ENCODE peak calls at places on chromosomes 4 and X, in nine cellular contexts. I is fibroblast of lung, D is adrenal gland, R is cardiac muscle cell, M is stomach, Q is astrocyte, P is ovary, N is DND-41, L is ascending aorta. X is an unnamed sample. For H3K4me1, the result is how much of the 10 kb centered on the place peaks cover.

GRCh38 chrX:103549920-103550319 is 30.6 kb upstream of the RAB40A start:
- DNase-seq in D (no peak), L (no peak), R (no peak), M (no peak), Q (no peak), P (no peak), I (no peak), N (no peak), X (no peak)

GRCh38 chr4:92172203-92172602 is 131.6 kb upstream of the GRID2 start:
- DNase-seq in I (peak), N (no peak), D (no peak), L (no peak), Q (no peak), P (no peak), M (no peak), R (no peak), X (no peak)

GRCh38 chrX:118807151-118808017 is 16.2 kb upstream of the ZCCHC12 start:
- DNase-seq in R (peak), N (peak), L (no peak), P (peak), M (peak), I (peak), Q (peak), D (peak), X (no peak)

GRCh38 chr4:132818091-132818490 is 331.0 kb upstream of the PCDH10 start:
- DNase-seq in M (no peak), L (no peak), P (no peak), D (no peak), R (peak), I (no peak), N (no peak), Q (no peak), X (no peak)

GRCh38 chr4:70515342-70516245 is 2.8 kb upstream of the AMTN start:
- DNase-seq in I (no peak), L (no peak), M (no peak), D (no peak), N (no peak), R (no peak), Q (peak), P (no peak), X (no peak)

GRCh38 chr4:31185014-31185585 is 464.9 kb downstream of the PCDH7 start:
- DNase-seq in N (no peak), P (no peak), M (no peak), I (no peak), R (no peak), L (no peak), Q (no peak), D (no peak), X (no peak)

GRCh38 chr4:100095729-100096595 is 94.3 kb downstream of the DDIT4L start:
- DNase-seq in D (peak), M (peak), L (peak), R (peak), P (peak), N (peak), Q (peak), I (peak), X (peak)

GRCh38 chr4:823093-823760 is 2.7 kb downstream of the CPLX1 start:
- DNase-seq in N (no peak), M (no peak), D (no peak), P (no peak), Q (no peak), R (no peak), I (no peak), L (no peak), X (no peak)

GRCh38 chrX:101977091-101977490 is 45.3 kb upstream of the ZMAT1 start:
- DNase-seq in I (no peak), R (no peak), N (no peak), M (no peak), D (no peak), P (no peak), Q (no peak), L (no peak), X (no peak)

GRCh38 chr4:120921456-120922389 is 803 bp downstream of the PRDM5 start:
- DNase-seq in L (peak), R (peak), N (no peak), Q (peak), M (peak), P (peak), I (peak), D (peak), X (peak)

GRCh38 chr4:187380181-187380581 is 615.4 kb upstream of the ZFP42 start:
- DNase-seq in P (no peak), N (no peak), D (no peak), L (no peak), I (peak), Q (no peak), M (no peak), R (peak), X (peak)

GRCh38 chr4:106317815-106318214 is 1.5 kb downstream of the AIMP1 start:
- DNase-seq in L (no peak), N (no peak), D (no peak), R (no peak), Q (no peak), I (no peak), M (no peak), P (no peak), X (no peak)
- H3K4me3 ChIP-seq in L (peak), N (peak), D (peak), R (no peak), Q (peak), I (no peak), M (peak), P (no peak), X (no peak)

GRCh38 chr4:14742054-14742453 is 260.2 kb upstream of the CPEB2 start:
- DNase-seq in P (no peak), R (no peak), I (no peak), D (no peak), M (no peak), L (no peak), N (no peak), Q (no peak), X (no peak)

GRCh38 chr4:14744346-14744745 is 257.9 kb upstream of the CPEB2 start:
- DNase-seq in D (no peak), R (no peak), L (no peak), N (no peak), P (no peak), I (no peak), Q (no peak), M (no peak), X (no peak)

GRCh38 chr4:14743601-14744000 is 258.7 kb upstream of the CPEB2 start:
- DNase-seq in M (no peak), R (no peak), P (no peak), L (no peak), I (no peak), D (no peak), N (no peak), Q (no peak), X (no peak)

DNA sequence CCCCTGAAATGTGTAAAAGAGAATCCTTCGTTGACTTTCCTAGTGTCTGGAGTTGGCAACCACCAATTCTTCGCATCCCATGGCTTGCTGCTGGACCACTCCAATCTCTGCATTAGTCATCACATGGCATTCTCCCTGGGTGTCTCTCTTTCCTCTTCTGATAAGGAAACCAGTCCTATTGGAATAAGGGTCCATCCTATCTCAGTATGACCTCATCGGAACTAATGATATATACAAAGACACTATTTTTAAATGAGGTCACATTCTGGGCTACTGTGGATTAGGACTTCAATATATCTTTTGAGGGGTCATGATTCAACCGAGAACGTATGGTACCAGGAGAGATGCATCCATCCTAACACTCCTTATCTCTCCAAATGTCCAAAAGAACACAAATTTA is 259.1 kb upstream of the CPEB2 start:
- DNase-seq in M (no peak), R (no peak), P (no peak), N (no peak), D (no peak), I (no peak), L (no peak), Q (no peak), X (no peak)
- H3K27ac ChIP-seq in M (no peak), R (no peak), P (no peak), N (no peak), D (no peak), I (no peak), L (no peak), Q (no peak), X (no peak)

GRCh38 chrX:41095962-41096955 is 11.0 kb downstream of the USP9X start:
- DNase-seq in R (no peak), M (no peak), L (no peak), I (peak), N (no peak), Q (no peak), P (no peak), D (no peak), X (no peak)
- H3K4me1 ChIP-seq in R (under half), M (half or more), L (under half), I (under half), N (under half), Q (under half), P (under half), D (under half), X (under half)

DNA sequence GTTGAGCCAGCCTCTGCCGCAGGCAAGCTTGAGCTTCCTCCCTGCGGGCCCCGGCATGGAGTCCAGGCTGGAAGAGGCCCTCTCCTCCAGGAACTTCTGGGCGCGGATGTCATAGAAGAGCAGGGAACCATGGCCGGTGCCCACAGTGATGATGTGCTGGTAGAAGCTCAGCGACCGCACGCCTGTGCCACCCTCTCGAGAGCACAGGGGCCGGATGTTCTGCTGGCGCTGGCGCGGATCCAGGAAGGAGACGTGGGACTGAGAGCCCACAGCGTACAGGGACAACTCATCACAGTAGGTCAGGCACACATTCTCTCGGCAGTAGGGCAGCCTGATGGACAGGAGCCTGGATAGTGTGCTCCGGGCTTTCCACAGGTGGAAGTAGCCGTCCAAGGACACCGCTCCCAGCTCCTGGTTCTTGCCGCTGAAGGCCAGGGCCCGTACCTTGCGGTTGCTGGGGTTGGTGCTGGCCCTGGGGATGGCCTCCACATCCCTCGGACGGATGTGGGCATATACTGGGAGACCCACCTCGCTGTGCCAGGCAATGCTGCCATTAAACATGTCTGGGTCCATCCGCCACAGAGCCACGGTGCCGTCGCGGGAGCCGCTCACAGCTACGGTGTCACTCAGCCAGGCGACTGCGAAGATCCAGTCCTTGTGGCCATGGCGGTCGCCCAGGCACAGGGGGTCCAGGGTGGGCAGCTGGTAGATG is 1.2 kb downstream of the DCAF12L2 start:
- DNase-seq in I (no peak), L (peak), N (no peak), M (no peak), R (no peak), D (no peak), P (no peak), Q (no peak), X (no peak)
- H3K4me3 ChIP-seq in I (no peak), L (no peak), N (no peak), M (no peak), R (no peak), D (no peak), P (no peak), Q (no peak), X (no peak)

DNA sequence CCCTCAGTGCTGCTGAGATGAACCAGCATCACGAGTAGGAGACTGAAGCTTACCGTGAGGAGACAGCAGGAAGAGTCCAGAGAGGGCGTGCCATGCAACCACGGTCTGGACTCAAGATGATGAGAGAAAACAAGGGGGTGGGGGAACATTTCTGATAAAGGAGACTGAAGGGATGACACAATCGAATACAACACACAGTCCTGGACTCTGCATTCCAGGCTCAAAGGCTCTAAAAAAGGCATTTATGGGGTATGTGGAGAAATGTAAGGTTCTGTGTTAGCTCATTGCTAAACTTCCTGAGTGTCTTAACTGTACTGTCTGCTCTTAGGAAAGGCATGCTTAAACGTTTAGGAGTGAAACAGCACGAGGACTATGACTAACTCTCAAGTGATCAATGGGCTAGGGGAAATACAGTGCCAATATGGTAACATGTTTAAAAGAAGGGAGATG is 20.6 kb upstream of the IRAK1 start:
- DNase-seq in I (peak), Q (peak), D (no peak), R (no peak), L (no peak), N (no peak), M (no peak), P (no peak), X (no peak)
- H3K27ac ChIP-seq in I (peak), Q (peak), D (no peak), R (no peak), L (no peak), N (no peak), M (peak), P (no peak), X (no peak)

X was measured in pancreas.